ENCODE peak calls at places on chromosomes 7 and 10, in four cellular contexts. One of them, this sample, is unnamed.

GRCh38 chr10:29204119-29204518 is 84.8 kb upstream of the LYZL1 start:
- DNase-seq in hepatocyte: peak; percentile 28
- DNase-seq in HCT116: no peak
- DNase-seq in GM23248: no peak
- DNase-seq in this sample: no peak

GRCh38 chr7:151896486-151896885 is 19.6 kb upstream of the PRKAG2 start:
- DNase-seq in hepatocyte: no peak
- DNase-seq in HCT116: no peak
- DNase-seq in GM23248: no peak
- DNase-seq in this sample: no peak

GRCh38 chr7:36661135-36661840 is 63.0 kb downstream of the AOAH start:
- DNase-seq in hepatocyte: peak; percentile 62
- DNase-seq in HCT116: peak; percentile 84
- DNase-seq in GM23248: peak; percentile 24
- DNase-seq in this sample: no peak

GRCh38 chr10:16809074-16809718 is 8.0 kb downstream of the RSU1 start:
- DNase-seq in HCT116: peak; percentile 31
- DNase-seq in GM23248: peak; percentile 61
- DNase-seq in hepatocyte: peak; percentile 49
- DNase-seq in this sample: peak; percentile 26

GRCh38 chr7:97418312-97418711 is 300.8 kb downstream of the SDHAF3 start:
- DNase-seq in HCT116: peak; percentile 8
- DNase-seq in hepatocyte: no peak
- DNase-seq in GM23248: no peak
- DNase-seq in this sample: no peak

GRCh38 chr10:44865289-44865671 is 45.9 kb upstream of the TMEM72 start:
- DNase-seq in HCT116: no peak
- DNase-seq in hepatocyte: no peak
- DNase-seq in GM23248: no peak
- DNase-seq in this sample: no peak

GRCh38 chr7:1156782-1157535 is 3.0 kb downstream of the ZFAND2A start:
- DNase-seq in hepatocyte: peak; percentile 38
- DNase-seq in HCT116: no peak
- DNase-seq in GM23248: peak; percentile 73
- DNase-seq in this sample: no peak

GRCh38 chr7:22193361-22194016 is 163.5 kb downstream of the RAPGEF5 start:
- DNase-seq in hepatocyte: peak; percentile 53
- DNase-seq in GM23248: peak; percentile 61
- DNase-seq in HCT116: no peak
- DNase-seq in this sample: no peak

GRCh38 chr10:49433069-49433468 is 37.2 kb upstream of the DRGX start:
- DNase-seq in HCT116: no peak
- DNase-seq in hepatocyte: no peak
- DNase-seq in GM23248: no peak
- DNase-seq in this sample: no peak

GRCh38 chr7:166370-167060 is 25.9 kb upstream of the FAM20C start:
- DNase-seq in HCT116: no peak
- DNase-seq in hepatocyte: peak; percentile 37
- DNase-seq in GM23248: no peak
- DNase-seq in this sample: no peak

GRCh38 chr10:89653410-89653828 is 8.4 kb upstream of the PANK1 start:
- DNase-seq in GM23248: no peak
- DNase-seq in hepatocyte: no peak
- DNase-seq in HCT116: no peak
- DNase-seq in this sample: peak; percentile 57

GRCh38 chr7:140033036-140033435 is 29.7 kb downstream of the PARP12 start:
- DNase-seq in GM23248: peak; percentile 51
- DNase-seq in hepatocyte: no peak
- DNase-seq in HCT116: no peak
- DNase-seq in this sample: no peak

GRCh38 chr7:151207796-151208195 is 2.5 kb downstream of the H2BK1 start:
- DNase-seq in hepatocyte: no peak
- DNase-seq in HCT116: no peak
- DNase-seq in GM23248: no peak
- DNase-seq in this sample: no peak

GRCh38 chr10:115980470-115980869 is 292.5 kb downstream of the GFRA1 start:
- DNase-seq in hepatocyte: no peak
- DNase-seq in HCT116: no peak
- DNase-seq in GM23248: peak; percentile 16
- DNase-seq in this sample: peak; percentile 76

GRCh38 chr7:27149817-27150567 is 2.4 kb downstream of the HOXA3 start:
- DNase-seq in HCT116: no peak
- DNase-seq in GM23248: no peak
- DNase-seq in hepatocyte: no peak
- DNase-seq in this sample: no peak

GRCh38 chr10:1096287-1096889 is 40.2 kb downstream of the WDR37 start:
- DNase-seq in HCT116: no peak
- DNase-seq in GM23248: no peak
- DNase-seq in hepatocyte: no peak
- DNase-seq in this sample: no peak

GRCh38 chr7:2632717-2633537 is 1.1 kb downstream of the TTYH3 start:
- DNase-seq in GM23248: peak; percentile 80
- DNase-seq in HCT116: peak; percentile 6
- DNase-seq in hepatocyte: peak; percentile 86
- DNase-seq in this sample: peak; percentile 52

GRCh38 chr7:95577137-95577536 is 19.2 kb downstream of the PDK4 start:
- DNase-seq in hepatocyte: no peak
- DNase-seq in HCT116: no peak
- DNase-seq in GM23248: peak; percentile 32
- DNase-seq in this sample: peak; percentile 98

GRCh38 chr10:110446954-110447608 is 50.6 kb upstream of the DUSP5 start:
- DNase-seq in GM23248: peak; percentile 92
- DNase-seq in hepatocyte: no peak
- DNase-seq in HCT116: no peak
- DNase-seq in this sample: peak; percentile 80

GRCh38 chr10:61989995-61990760 is 88.7 kb downstream of the ARID5B start:
- DNase-seq in HCT116: no peak
- DNase-seq in hepatocyte: no peak
- DNase-seq in GM23248: no peak
- DNase-seq in this sample: no peak

GRCh38 chr7:158585721-158586498 is 1.7 kb downstream of the PTPRN2 start:
- DNase-seq in HCT116: no peak
- DNase-seq in GM23248: no peak
- DNase-seq in hepatocyte: no peak
- DNase-seq in this sample: no peak

GRCh38 chr10:69051303-69051702 is 36.6 kb upstream of the SRGN start:
- DNase-seq in HCT116: no peak
- DNase-seq in hepatocyte: no peak
- DNase-seq in GM23248: peak; percentile 58
- DNase-seq in this sample: no peak

GRCh38 chr10:25578061-25578460 is 356.0 kb upstream of the MYO3A start:
- DNase-seq in GM23248: no peak
- DNase-seq in hepatocyte: no peak
- DNase-seq in HCT116: no peak
- DNase-seq in this sample: peak; percentile 82

GRCh38 chr10:121990015-121990677 is 1.2 kb downstream of the TACC2 start:
- DNase-seq in HCT116: no peak
- DNase-seq in GM23248: no peak
- DNase-seq in hepatocyte: no peak
- DNase-seq in this sample: no peak

GRCh38 chr7:34846976-34847375 is 189.0 kb downstream of the NPSR1 start:
- DNase-seq in GM23248: no peak
- DNase-seq in HCT116: no peak
- DNase-seq in hepatocyte: no peak
- DNase-seq in this sample: no peak

GRCh38 chr7:6291531-6291930 is 19.1 kb upstream of the CYTH3 start:
- DNase-seq in GM23248: no peak
- DNase-seq in hepatocyte: no peak
- DNase-seq in HCT116: no peak
- DNase-seq in this sample: no peak

GRCh38 chr7:66921396-66921917 is 432 bp downstream of the TMEM248 start:
- DNase-seq in hepatocyte: peak; percentile 46
- DNase-seq in GM23248: peak; percentile 71
- DNase-seq in HCT116: no peak
- DNase-seq in this sample: peak; percentile 31

GRCh38 chr7:98077762-98078161 is 28.9 kb upstream of the LMTK2 start:
- DNase-seq in HCT116: no peak
- DNase-seq in GM23248: no peak
- DNase-seq in hepatocyte: no peak
- DNase-seq in this sample: no peak

GRCh38 chr10:8283986-8284385 is 229.5 kb downstream of the GATA3 start:
- DNase-seq in GM23248: no peak
- DNase-seq in hepatocyte: no peak
- DNase-seq in HCT116: no peak
- DNase-seq in this sample: peak; percentile 97

GRCh38 chr7:124603066-124603465 is 162.5 kb downstream of the GPR37 start:
- DNase-seq in HCT116: no peak
- DNase-seq in GM23248: peak; percentile 0
- DNase-seq in hepatocyte: no peak
- DNase-seq in this sample: no peak

GRCh38 chr10:57921140-57921539 is 346.6 kb downstream of the IPMK start:
- DNase-seq in hepatocyte: no peak
- DNase-seq in GM23248: no peak
- DNase-seq in HCT116: no peak
- DNase-seq in this sample: no peak

GRCh38 chr7:32163141-32163806 is 93.1 kb upstream of the PDE1C start:
- DNase-seq in GM23248: peak; percentile 94
- DNase-seq in hepatocyte: no peak
- DNase-seq in HCT116: no peak
- DNase-seq in this sample: no peak

DNA sequence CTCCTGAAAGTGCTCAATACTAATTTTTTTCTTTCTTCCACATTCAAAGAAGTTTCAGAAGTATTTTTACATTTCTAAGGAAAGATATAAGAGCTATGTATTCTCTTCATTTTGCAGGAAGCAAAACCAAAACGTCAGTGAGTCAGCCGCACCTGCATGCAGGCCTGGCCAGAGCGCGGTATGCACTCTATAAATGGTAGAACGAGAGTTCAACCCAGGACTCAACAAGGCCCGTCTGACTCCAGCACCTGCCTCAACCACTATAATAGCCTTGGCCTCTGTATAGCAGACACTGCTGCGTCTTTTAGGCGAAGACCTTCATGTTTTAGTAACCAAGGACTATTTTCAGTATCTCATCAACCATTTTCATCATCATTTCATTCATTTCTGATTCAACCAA is 113.2 kb downstream of the KMT2E start:
- DNase-seq in GM23248: no peak
- DNase-seq in hepatocyte: no peak
- DNase-seq in HCT116: no peak
- DNase-seq in this sample: peak; percentile 78
- H2AFZ ChIP-seq in GM23248: no peak overlapping the region
- H2AFZ ChIP-seq in hepatocyte: no peak overlapping the region
- H2AFZ ChIP-seq in HCT116: no peak overlapping the region
- H2AFZ ChIP-seq in this sample: no peak overlapping the region

DNA sequence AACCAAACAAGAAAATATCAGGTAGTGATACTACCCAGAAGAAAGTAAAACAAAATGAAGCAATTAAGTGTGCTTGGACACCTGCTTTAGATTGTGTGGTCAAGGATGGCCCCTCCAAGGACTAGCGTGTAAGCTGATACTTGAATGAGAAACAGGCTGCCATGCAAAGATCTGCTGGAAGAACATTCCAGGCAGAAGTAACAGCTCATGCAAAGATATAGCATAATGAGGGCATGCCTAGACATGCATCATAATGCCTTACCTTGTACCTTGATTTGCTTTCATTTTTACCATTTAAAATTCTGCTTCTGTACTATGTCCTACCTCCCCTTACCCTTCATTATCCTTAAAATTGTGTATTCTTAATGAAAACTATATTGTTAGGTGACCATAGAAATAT is 74.8 kb upstream of the HDAC9 start:
- DNase-seq in GM23248: no peak
- DNase-seq in hepatocyte: no peak
- DNase-seq in HCT116: no peak
- DNase-seq in this sample: peak; percentile 32
- H2AFZ ChIP-seq in GM23248: peak overlapping the region; percentile 73
- H2AFZ ChIP-seq in hepatocyte: no peak overlapping the region
- H2AFZ ChIP-seq in HCT116: no peak overlapping the region
- H2AFZ ChIP-seq in this sample: no peak overlapping the region

GRCh38 chr10:59649606-59650346 is 59.9 kb downstream of the SLC16A9 start:
- DNase-seq in GM23248: no peak
- DNase-seq in HCT116: no peak
- DNase-seq in hepatocyte: no peak
- DNase-seq in this sample: no peak

GRCh38 chr10:59657724-59658123 is 51.9 kb downstream of the SLC16A9 start:
- DNase-seq in hepatocyte: no peak
- DNase-seq in HCT116: no peak
- DNase-seq in GM23248: no peak
- DNase-seq in this sample: peak; percentile 17

GRCh38 chr10:59651902-59652301 is 57.7 kb downstream of the SLC16A9 start:
- DNase-seq in GM23248: no peak
- DNase-seq in HCT116: no peak
- DNase-seq in hepatocyte: no peak
- DNase-seq in this sample: no peak

GRCh38 chr10:59655309-59655708 is 54.3 kb downstream of the SLC16A9 start:
- DNase-seq in GM23248: peak; percentile 32
- DNase-seq in HCT116: no peak
- DNase-seq in hepatocyte: no peak
- DNase-seq in this sample: no peak

DNA sequence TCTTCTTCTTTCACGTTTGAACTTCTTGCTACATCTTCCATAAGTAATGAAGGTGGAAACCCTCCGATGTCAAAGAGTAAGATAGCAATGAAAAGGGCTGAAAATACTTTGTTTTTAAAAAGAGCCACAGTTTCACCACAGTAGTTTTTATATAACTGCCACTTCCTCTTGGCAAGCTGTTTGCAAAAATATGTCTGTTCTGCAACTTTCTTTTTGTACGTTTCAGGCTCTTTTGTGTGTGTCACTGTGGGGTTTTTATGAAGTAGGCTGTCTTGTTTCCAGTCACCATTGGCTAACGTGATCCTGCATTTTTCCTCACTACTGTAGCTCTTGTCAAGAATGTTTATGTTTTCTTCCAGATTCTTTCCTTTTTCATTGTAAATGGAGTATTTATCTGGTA is 55.6 kb downstream of the SLC16A9 start:
- DNase-seq in GM23248: no peak
- DNase-seq in hepatocyte: no peak
- DNase-seq in HCT116: no peak
- DNase-seq in this sample: no peak
- H2AFZ ChIP-seq in GM23248: no peak overlapping the region
- H2AFZ ChIP-seq in hepatocyte: no peak overlapping the region
- H2AFZ ChIP-seq in HCT116: no peak overlapping the region
- H2AFZ ChIP-seq in this sample: no peak overlapping the region

DNA sequence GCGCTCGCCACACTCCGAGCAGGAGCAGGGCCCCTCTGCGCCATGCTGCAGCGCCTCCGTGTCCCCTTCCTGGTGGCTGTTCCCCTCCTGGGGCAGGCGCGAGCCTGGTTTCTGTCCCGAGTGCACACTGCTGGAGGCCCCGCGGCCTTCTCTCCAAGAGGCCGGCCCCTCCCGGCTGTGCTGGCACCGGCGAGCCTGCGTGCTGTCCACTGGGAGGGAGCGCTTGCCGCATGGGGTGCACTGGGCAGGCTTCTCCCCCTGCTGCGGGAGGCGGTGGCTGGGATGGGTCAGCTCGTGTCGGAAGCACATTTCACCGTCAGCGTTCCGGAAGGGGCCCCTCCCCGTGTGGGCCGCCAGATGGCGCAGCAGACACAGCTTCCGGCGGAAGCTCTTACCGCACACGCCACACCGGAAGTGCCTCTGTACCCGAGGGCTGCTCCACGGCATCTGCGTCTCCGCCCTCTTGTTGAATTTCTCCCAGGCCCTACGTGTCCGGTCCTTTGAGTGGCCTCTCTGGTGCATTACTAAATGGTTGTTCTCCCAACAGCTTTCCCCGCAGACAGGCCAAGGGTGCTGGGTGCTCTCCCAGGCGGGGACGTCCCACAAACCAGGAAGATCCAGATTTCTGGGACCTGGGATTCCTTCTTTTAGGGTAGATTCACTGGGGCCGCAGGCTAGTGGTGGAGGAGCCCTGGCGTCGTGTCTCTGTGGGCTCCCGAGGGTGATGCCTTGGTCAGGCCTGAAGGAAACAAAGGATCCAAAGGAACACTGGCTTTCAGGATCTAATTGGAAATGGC is 18.7 kb downstream of the ZNF786 start:
- DNase-seq in GM23248: no peak
- DNase-seq in HCT116: peak; percentile 88
- DNase-seq in hepatocyte: peak; percentile 13
- DNase-seq in this sample: peak; percentile 27
- H2AFZ ChIP-seq in GM23248: no peak overlapping the region
- H2AFZ ChIP-seq in HCT116: no peak overlapping the region
- H2AFZ ChIP-seq in hepatocyte: no peak overlapping the region
- H2AFZ ChIP-seq in this sample: peak overlapping the region; percentile 44